ENCODE peak calls at places on chromosome 1, in nine cellular contexts. U, E, W, X, O, H, Y, J and D are unnamed samples.

GRCh38 chr1:97906567-97907228 is 14.1 kb downstream of the DPYD start:
- DNase-seq in U (peak; percentile 92), E (no peak), W (peak; percentile 50), X (no peak), O (peak; percentile 60), H (no peak), Y (peak; percentile 65), J (no peak), D (no peak)

GRCh38 chr1:171898956-171899355 is 57.7 kb downstream of the DNM3 start:
- DNase-seq in U (peak; percentile 53), E (no peak), W (no peak), X (no peak), O (no peak), H (peak; percentile 90), Y (no peak), J (no peak), D (peak; percentile 58)

GRCh38 chr1:218537131-218537904 is 192.2 kb downstream of the TGFB2 start:
- DNase-seq in U (peak; percentile 83), E (no peak), W (no peak), X (no peak), O (no peak), H (no peak), Y (no peak), J (no peak), D (no peak)

GRCh38 chr1:115052454-115053083 is 22.9 kb downstream of the TSHB start:
- DNase-seq in U (peak; percentile 49), E (no peak), W (peak; percentile 45), X (peak; percentile 19), O (peak; percentile 58), H (no peak), Y (peak; percentile 56), J (peak; percentile 47), D (no peak)

GRCh38 chr1:176720835-176721234 is 257.9 kb downstream of the PAPPA2 start:
- DNase-seq in U (no peak), E (no peak), W (no peak), X (no peak), O (no peak), H (no peak), Y (no peak), J (no peak), D (no peak)

GRCh38 chr1:204091787-204092312 is 18.9 kb downstream of the SOX13 start:
- DNase-seq in U (no peak), E (no peak), W (no peak), X (no peak), O (no peak), H (no peak), Y (no peak), J (no peak), D (no peak)

GRCh38 chr1:223189525-223189902 is 46.5 kb upstream of the TLR5 start:
- DNase-seq in U (no peak), E (no peak), W (no peak), X (no peak), O (no peak), H (no peak), Y (no peak), J (no peak), D (no peak)

GRCh38 chr1:240739754-240740153 is 127.8 kb upstream of the GREM2 start:
- DNase-seq in U (no peak), E (no peak), W (no peak), X (no peak), O (no peak), H (no peak), Y (no peak), J (no peak), D (no peak)